ENCODE peak calls at places on chromosomes 12 and 14, in four cellular contexts. M is suprapubic skin, A is sigmoid colon, F is H1. D is an unnamed sample.

GRCh38 chr12:12449533-12450025 is 92.7 kb downstream of the BORCS5 start:
- DNase-seq in M (no peak), A (no peak), F (no peak), D (no peak)

GRCh38 chr12:2008677-2009076 is 4.4 kb upstream of the DCP1B start:
- DNase-seq in M (no peak), A (no peak), F (no peak), D (no peak)

GRCh38 chr14:75068294-75069020 is 984 bp upstream of the ZC2HC1C start:
- DNase-seq in M (no peak), A (no peak), F (no peak), D (no peak)

GRCh38 chr12:56487448-56488040 is 417 bp downstream of the GLS2 start:
- DNase-seq in M (peak), A (peak), F (peak), D (peak)

GRCh38 chr12:55845785-55846496 is 3.2 kb upstream of the MMP19 start:
- DNase-seq in M (peak), A (no peak), F (no peak), D (no peak)

GRCh38 chr12:102356690-102357089 is 123.7 kb downstream of the IGF1 start:
- DNase-seq in M (no peak), A (no peak), F (no peak), D (no peak)

GRCh38 chr14:60838601-60839000 is 104.0 kb downstream of the MNAT1 start:
- DNase-seq in M (peak), A (no peak), F (no peak), D (no peak)

GRCh38 chr12:85007836-85008235 is 28.2 kb downstream of the TSPAN19 start:
- DNase-seq in M (no peak), A (no peak), F (no peak), D (no peak)

GRCh38 chr14:92637864-92638263 is 110.6 kb downstream of the LGMN start:
- DNase-seq in M (no peak), A (no peak), F (no peak), D (no peak)

GRCh38 chr12:44847403-44847802 is 28.7 kb downstream of the NELL2 start:
- DNase-seq in M (no peak), A (no peak), F (no peak), D (no peak)

GRCh38 chr12:52695039-52695438 is 8.3 kb downstream of the KRT77 start:
- DNase-seq in M (no peak), A (no peak), F (no peak), D (no peak)

GRCh38 chr12:131054345-131055092 is 100.8 kb downstream of the ADGRD1 start:
- DNase-seq in M (peak), A (peak), F (no peak), D (no peak)

GRCh38 chr12:69284131-69284530 is 44.8 kb downstream of the CPSF6 start:
- DNase-seq in M (peak), A (peak), F (peak), D (peak)

GRCh38 chr12:24054411-24054810 is 104.9 kb upstream of the SOX5 start:
- DNase-seq in M (no peak), A (no peak), F (no peak), D (no peak)

GRCh38 chr12:2324375-2324774 is 271.6 kb downstream of the CACNA1C start:
- DNase-seq in M (no peak), A (peak), F (no peak), D (no peak)

GRCh38 chr14:95463173-95463901 is 53.1 kb downstream of the SYNE3 start:
- DNase-seq in M (no peak), A (no peak), F (no peak), D (no peak)

DNA sequence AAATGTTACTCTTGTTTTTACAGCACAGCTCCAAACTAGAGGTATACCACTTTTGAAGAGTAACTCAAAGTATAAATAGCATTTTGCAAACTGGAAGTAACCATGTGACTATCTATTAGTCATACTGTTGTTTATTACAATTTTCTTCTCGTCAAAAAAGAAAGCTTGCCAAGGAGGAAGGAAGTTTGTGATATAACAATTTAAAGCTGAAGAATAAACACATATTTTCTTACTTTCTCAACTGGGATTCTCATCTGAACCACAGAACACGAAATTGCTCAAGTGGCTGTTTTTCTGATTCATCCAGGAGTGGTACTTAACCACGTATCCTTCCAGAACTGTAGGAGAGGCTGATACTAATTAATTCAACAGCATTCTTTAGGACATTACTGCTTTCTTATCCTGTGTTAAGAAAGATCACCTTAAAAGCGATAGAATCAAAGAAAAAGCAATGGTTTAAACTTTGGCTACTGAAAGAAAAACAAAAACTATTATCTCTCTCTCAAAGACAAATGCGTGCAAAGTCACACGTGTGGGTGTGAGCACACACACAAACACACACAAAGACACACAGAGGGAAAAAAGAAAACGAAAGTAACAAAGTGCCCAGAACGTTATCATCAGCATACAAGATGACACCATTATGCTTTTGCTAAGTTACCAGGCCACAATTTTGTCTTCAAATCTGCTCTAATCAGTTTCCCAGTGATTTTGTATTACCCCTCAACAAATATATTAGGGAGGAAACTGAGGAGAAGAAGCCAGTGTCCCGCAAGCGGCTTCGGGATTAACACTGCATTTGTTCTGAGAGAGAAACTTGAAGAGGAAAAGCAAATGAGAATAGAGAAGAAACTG is at the start of gene CLEC2B:
- DNase-seq in M (no peak), A (no peak), F (no peak), D (no peak)
- TF ChIP-seq POLR2A in M (peak), A (no peak), F (no peak), D (no peak)

GRCh38 chr12:450438-450837 is 9.3 kb upstream of the B4GALNT3 start:
- DNase-seq in M (no peak), A (no peak), F (no peak), D (no peak)
- TF ChIP-seq POLR2AphosphoS5 in M (no peak), A (no peak), F (no peak), D (no peak)

DNA sequence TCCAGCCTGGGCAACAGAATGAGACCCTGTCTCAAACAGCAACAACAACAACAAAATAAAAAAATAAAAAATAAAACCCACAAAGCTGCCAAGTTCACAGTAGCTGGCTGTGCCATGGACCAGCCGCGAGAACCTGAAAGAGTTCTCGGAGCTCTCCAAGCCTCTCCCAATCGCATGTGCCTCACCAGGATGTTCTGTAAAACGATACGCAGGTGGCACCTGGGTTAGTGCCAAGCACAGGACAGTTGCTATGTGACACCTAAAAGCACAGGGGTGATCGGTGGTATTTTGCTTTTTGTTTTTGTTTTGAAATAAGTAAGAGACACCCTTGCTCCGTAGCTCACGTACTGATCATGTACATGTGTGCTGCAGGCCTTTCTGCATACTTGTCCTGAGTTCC is 52.4 kb downstream of the RFLNA start:
- DNase-seq in M (no peak), A (no peak), F (no peak), D (no peak)
- TF ChIP-seq POLR2A in M (no peak), A (no peak), F (no peak), D (no peak)

GRCh38 chr14:66032800-66033199 is 453.4 kb upstream of the CCDC196 start:
- DNase-seq in M (no peak), A (no peak), F (no peak), D (no peak)
- TF ChIP-seq POLR2AphosphoS5 in M (no peak), A (no peak), F (no peak), D (no peak)

GRCh38 chr12:122166422-122167327 is 7.3 kb downstream of the IL31 start:
- DNase-seq in M (no peak), A (no peak), F (no peak), D (no peak)
- TF ChIP-seq POLR2A in M (no peak), A (no peak), F (no peak), D (no peak)

DNA sequence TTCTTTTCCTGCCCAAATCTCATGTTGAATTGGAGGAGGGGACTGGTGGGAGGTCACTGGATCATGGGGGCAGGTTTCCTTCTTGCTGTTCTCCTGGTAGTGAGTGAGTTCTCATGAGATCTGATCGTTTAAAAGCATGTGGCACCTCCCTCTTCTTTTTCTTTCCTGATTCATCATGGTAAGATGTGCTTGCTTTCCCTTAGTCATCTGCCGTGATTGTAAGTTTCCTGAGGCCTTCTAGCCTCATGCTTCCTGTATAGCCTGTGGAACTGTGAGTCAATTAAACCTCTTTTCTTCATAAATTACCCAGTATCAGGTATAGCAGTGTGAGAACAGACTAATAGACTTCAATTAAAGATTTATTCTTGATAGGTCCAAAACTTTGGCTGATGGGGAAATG is 83.5 kb downstream of the CAND1 start:
- DNase-seq in M (no peak), A (no peak), F (no peak), D (no peak)
- TF ChIP-seq POLR2AphosphoS5 in M (no peak), A (no peak), F (no peak), D (no peak)

DNA sequence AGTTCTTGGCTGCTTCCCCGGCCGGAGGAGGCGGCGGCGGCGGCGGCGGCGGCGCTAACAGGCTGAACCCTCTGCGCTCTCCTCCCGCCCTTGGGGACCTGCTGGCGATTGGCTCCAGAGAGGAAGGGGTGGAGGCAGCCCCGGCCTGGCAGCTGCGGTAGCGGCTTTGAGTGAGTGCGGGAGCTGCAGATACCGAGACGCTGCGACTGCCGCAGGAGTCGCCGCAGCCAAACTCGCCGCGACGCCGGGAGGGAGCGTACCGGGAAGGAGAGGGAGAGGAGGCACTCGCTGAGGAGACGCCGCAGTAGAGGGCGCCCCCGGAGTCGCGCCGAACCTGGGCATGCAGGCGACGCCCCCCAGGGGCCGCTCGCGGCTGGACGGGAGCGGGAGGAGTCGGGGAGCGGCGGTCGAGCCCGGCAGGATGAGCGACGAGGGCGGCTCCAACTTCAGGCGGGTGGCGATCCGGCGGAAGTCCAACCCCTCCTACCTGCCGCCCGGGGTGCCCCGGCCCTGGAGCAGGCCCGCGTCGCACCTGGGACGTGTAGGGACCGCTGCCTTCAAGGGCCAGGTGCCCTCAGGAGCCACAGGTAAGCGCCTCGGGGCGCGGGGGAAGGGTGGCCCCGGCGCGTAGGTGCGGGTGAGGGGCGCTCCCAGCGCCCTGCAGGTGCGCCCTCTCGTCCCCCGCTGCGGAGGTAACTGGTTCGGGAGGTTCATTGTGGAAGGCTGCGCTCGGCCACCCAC is at the start of gene FGD4:
- DNase-seq in M (peak), A (peak), F (peak), D (peak)
- TF ChIP-seq POLR2A in M (peak), A (peak), F (peak), D (no peak)

D was measured in GM12891.